ENCODE peak calls at places on chromosome 15, in six cellular contexts. P, Y, I, H, N and W are unnamed samples.

GRCh38 chr15:61195116-61196002 is 33.7 kb downstream of the RORA start:
- DNase-seq in P (no peak), Y (no peak), I (no peak), H (no peak), N (peak; percentile 45), W (peak; percentile 48)

GRCh38 chr15:64502537-64502936 is 42.2 kb downstream of the ZNF609 start:
- DNase-seq in P (no peak), Y (no peak), I (no peak), H (no peak), N (peak; percentile 15), W (no peak)

GRCh38 chr15:40441736-40442531 is 1.2 kb downstream of the BAHD1 start:
- DNase-seq in P (peak; percentile 70), Y (no peak), I (no peak), H (peak; percentile 65), N (peak; percentile 61), W (no peak)

GRCh38 chr15:74497584-74497983 is 36.6 kb upstream of the UBL7 start:
- DNase-seq in P (no peak), Y (no peak), I (no peak), H (no peak), N (no peak), W (no peak)

GRCh38 chr15:94230436-94230885 is 900 bp upstream of the MCTP2 start:
- DNase-seq in P (no peak), Y (no peak), I (no peak), H (no peak), N (peak; percentile 8), W (no peak)

GRCh38 chr15:80822666-80823065 is 43.5 kb downstream of the CEMIP start:
- DNase-seq in P (no peak), Y (no peak), I (peak; percentile 95), H (no peak), N (no peak), W (no peak)

GRCh38 chr15:46127361-46127874 is 492.6 kb downstream of the SQOR start:
- DNase-seq in P (no peak), Y (no peak), I (no peak), H (no peak), N (no peak), W (peak; percentile 19)

GRCh38 chr15:47720555-47720954 is 3.2 kb downstream of the SEMA6D start:
- DNase-seq in P (no peak), Y (no peak), I (no peak), H (no peak), N (no peak), W (no peak)

GRCh38 chr15:70524470-70524869 is 238.9 kb downstream of the UACA start:
- DNase-seq in P (no peak), Y (no peak), I (no peak), H (no peak), N (no peak), W (no peak)

GRCh38 chr15:86199467-86200145 is 119.9 kb downstream of the AGBL1 start:
- DNase-seq in P (no peak), Y (no peak), I (no peak), H (no peak), N (no peak), W (no peak)

GRCh38 chr15:84082739-84083138 is 152.8 kb upstream of the GOLGA6L4 start:
- DNase-seq in P (no peak), Y (no peak), I (no peak), H (no peak), N (no peak), W (peak; percentile 7)

GRCh38 chr15:51403072-51403878 is 61.8 kb downstream of the GLDN start:
- DNase-seq in P (no peak), Y (no peak), I (no peak), H (peak; percentile 38), N (peak; percentile 70), W (peak; percentile 55)

GRCh38 chr15:96353931-96354730 is 23.6 kb downstream of the NR2F2 start:
- DNase-seq in P (peak; percentile 85), Y (no peak), I (no peak), H (peak; percentile 76), N (peak; percentile 75), W (peak; percentile 67)

GRCh38 chr15:90300988-90301715 is 35.7 kb downstream of the NGRN start:
- DNase-seq in P (peak; percentile 85), Y (peak; percentile 64), I (peak; percentile 20), H (peak; percentile 72), N (peak; percentile 25), W (peak; percentile 27)

GRCh38 chr15:23069496-23070166 is 30.3 kb upstream of the TUBGCP5 start:
- DNase-seq in P (no peak), Y (no peak), I (no peak), H (no peak), N (no peak), W (no peak)

GRCh38 chr15:44311136-44311535 is 22.6 kb downstream of the GOLM2 start:
- DNase-seq in P (no peak), Y (no peak), I (no peak), H (no peak), N (no peak), W (no peak)

GRCh38 chr15:99439524-99439835 is 126.3 kb upstream of the MEF2A start:
- DNase-seq in P (no peak), Y (peak; percentile 2), I (no peak), H (no peak), N (no peak), W (no peak)

GRCh38 chr15:92140802-92141201 is 252.9 kb upstream of the ST8SIA2 start:
- DNase-seq in P (no peak), Y (no peak), I (no peak), H (no peak), N (no peak), W (no peak)

GRCh38 chr15:41607033-41607432 is 48.0 kb downstream of the TYRO3 start:
- DNase-seq in P (no peak), Y (no peak), I (peak; percentile 83), H (no peak), N (peak; percentile 91), W (peak; percentile 89)

GRCh38 chr15:82105458-82106205 is 59.8 kb upstream of the MEX3B start:
- DNase-seq in P (no peak), Y (peak; percentile 64), I (no peak), H (no peak), N (peak; percentile 77), W (peak; percentile 67)

GRCh38 chr15:69328739-69329138 is 30.0 kb downstream of the PAQR5 start:
- DNase-seq in P (no peak), Y (no peak), I (no peak), H (no peak), N (no peak), W (no peak)

GRCh38 chr15:31391687-31392671 is 65.3 kb downstream of the KLF13 start:
- DNase-seq in P (peak; percentile 93), Y (peak; percentile 88), I (no peak), H (peak; percentile 80), N (peak; percentile 93), W (peak; percentile 48)

GRCh38 chr15:56249080-56249479 is 5.4 kb upstream of the RFX7 start:
- DNase-seq in P (no peak), Y (no peak), I (no peak), H (no peak), N (peak; percentile 50), W (peak; percentile 63)

GRCh38 chr15:38882226-38882625 is 317.6 kb upstream of the RASGRP1 start:
- DNase-seq in P (no peak), Y (no peak), I (no peak), H (no peak), N (no peak), W (no peak)

GRCh38 chr15:91032919-91033803 is 10.8 kb upstream of the VPS33B start:
- DNase-seq in P (peak; percentile 66), Y (peak; percentile 95), I (no peak), H (peak; percentile 69), N (no peak), W (no peak)

GRCh38 chr15:63299981-63300575 is 22.7 kb downstream of the APH1B start:
- DNase-seq in P (no peak), Y (no peak), I (no peak), H (no peak), N (no peak), W (no peak)

GRCh38 chr15:68618339-68619302 is 39.8 kb downstream of the CORO2B start:
- DNase-seq in P (no peak), Y (no peak), I (no peak), H (no peak), N (peak; percentile 36), W (no peak)

GRCh38 chr15:80581976-80582375 is 113.1 kb upstream of the ABHD17C start:
- DNase-seq in P (no peak), Y (no peak), I (no peak), H (no peak), N (no peak), W (no peak)

GRCh38 chr15:60297047-60297446 is 100.7 kb downstream of the ANXA2 start:
- DNase-seq in P (no peak), Y (no peak), I (no peak), H (no peak), N (no peak), W (no peak)

GRCh38 chr15:65611888-65612615 is 1.1 kb upstream of the INTS14 start:
- DNase-seq in P (no peak), Y (no peak), I (no peak), H (peak; percentile 8), N (no peak), W (no peak)

GRCh38 chr15:91196768-91197167 is 96.7 kb downstream of the SV2B start:
- DNase-seq in P (no peak), Y (no peak), I (no peak), H (no peak), N (no peak), W (no peak)

GRCh38 chr15:88498991-88499390 is 31.5 kb downstream of the MRPS11 start:
- DNase-seq in P (no peak), Y (no peak), I (no peak), H (no peak), N (no peak), W (no peak)

GRCh38 chr15:71444866-71445590 is 329.8 kb downstream of the THSD4 start:
- DNase-seq in P (no peak), Y (no peak), I (no peak), H (no peak), N (no peak), W (no peak)

GRCh38 chr15:60408438-60409105 is 10.8 kb upstream of the ANXA2 start:
- DNase-seq in P (no peak), Y (no peak), I (no peak), H (no peak), N (no peak), W (peak; percentile 76)

GRCh38 chr15:66145242-66146182 is 108.0 kb downstream of the MEGF11 start:
- DNase-seq in P (no peak), Y (no peak), I (no peak), H (no peak), N (no peak), W (no peak)

GRCh38 chr15:80662129-80662528 is 33.0 kb upstream of the ABHD17C start:
- DNase-seq in P (no peak), Y (no peak), I (no peak), H (no peak), N (no peak), W (no peak)